ENCODE peak calls at places on chromosomes 4 and X, in ten cellular contexts. V, A, F, G, I, Z, N, M, K and B are unnamed samples.

GRCh38 chrX:152428089-152428488 is 23.0 kb downstream of the GABRA3 start:
- DNase-seq in V (no peak), A (no peak), F (no peak), G (no peak), I (no peak), Z (no peak), N (no peak), M (no peak), K (no peak), B (no peak)

GRCh38 chr4:93748943-93749342 is 79.6 kb upstream of the ATOH1 start:
- DNase-seq in V (no peak), A (no peak), F (no peak), G (no peak), I (no peak), Z (no peak), N (no peak), M (no peak), K (no peak), B (no peak)

GRCh38 chrX:101263766-101264165 is 27.4 kb downstream of the TAF7L start:
- DNase-seq in V (no peak), A (no peak), F (no peak), G (no peak), I (no peak), Z (no peak), N (no peak), M (no peak), K (no peak), B (no peak)

GRCh38 chr4:84338367-84338766 is 160.7 kb downstream of the NKX6-1 start:
- DNase-seq in V (no peak), A (no peak), F (no peak), G (no peak), I (no peak), Z (no peak), N (no peak), M (no peak), K (no peak), B (no peak)

GRCh38 chrX:109049903-109050302 is 313.5 kb upstream of the IRS4 start:
- DNase-seq in V (no peak), A (no peak), F (no peak), G (no peak), I (no peak), Z (no peak), N (no peak), M (no peak), K (no peak), B (no peak)

GRCh38 chr4:149638073-149638472 is 177.6 kb downstream of the IQCM start:
- DNase-seq in V (no peak), A (no peak), F (no peak), G (no peak), I (no peak), Z (no peak), N (no peak), M (no peak), K (no peak), B (no peak)

GRCh38 chr4:54255881-54256280 is 26.8 kb downstream of the PDGFRA start:
- DNase-seq in V (no peak), A (no peak), F (no peak), G (no peak), I (no peak), Z (no peak), N (no peak), M (no peak), K (no peak), B (no peak)

GRCh38 chr4:160423879-160424451 is 1321.1 kb downstream of the RAPGEF2 start:
- DNase-seq in V (no peak), A (no peak), F (peak), G (no peak), I (no peak), Z (peak), N (no peak), M (no peak), K (no peak), B (no peak)

GRCh38 chr4:164614999-164615398 is 138.9 kb upstream of the SMIM31 start:
- DNase-seq in V (no peak), A (no peak), F (no peak), G (no peak), I (no peak), Z (no peak), N (no peak), M (no peak), K (no peak), B (no peak)

GRCh38 chr4:113574636-113575103 is 186.9 kb downstream of the CAMK2D start:
- DNase-seq in V (no peak), A (no peak), F (no peak), G (no peak), I (no peak), Z (no peak), N (no peak), M (no peak), K (no peak), B (no peak)

GRCh38 chrX:54246866-54247265 is 63.8 kb upstream of the FAM120C start:
- DNase-seq in V (no peak), A (no peak), F (no peak), G (no peak), I (no peak), Z (no peak), N (no peak), M (no peak), K (no peak), B (no peak)

GRCh38 chrX:54248309-54248708 is 65.3 kb upstream of the FAM120C start:
- DNase-seq in V (no peak), A (no peak), F (peak), G (no peak), I (no peak), Z (peak), N (no peak), M (peak), K (peak), B (no peak)
- TF ChIP-seq CTCF in V (no peak), A (no peak), F (peak), G (peak), I (peak), Z (peak), N (no peak), M (no peak), K (peak), B (no peak)

DNA sequence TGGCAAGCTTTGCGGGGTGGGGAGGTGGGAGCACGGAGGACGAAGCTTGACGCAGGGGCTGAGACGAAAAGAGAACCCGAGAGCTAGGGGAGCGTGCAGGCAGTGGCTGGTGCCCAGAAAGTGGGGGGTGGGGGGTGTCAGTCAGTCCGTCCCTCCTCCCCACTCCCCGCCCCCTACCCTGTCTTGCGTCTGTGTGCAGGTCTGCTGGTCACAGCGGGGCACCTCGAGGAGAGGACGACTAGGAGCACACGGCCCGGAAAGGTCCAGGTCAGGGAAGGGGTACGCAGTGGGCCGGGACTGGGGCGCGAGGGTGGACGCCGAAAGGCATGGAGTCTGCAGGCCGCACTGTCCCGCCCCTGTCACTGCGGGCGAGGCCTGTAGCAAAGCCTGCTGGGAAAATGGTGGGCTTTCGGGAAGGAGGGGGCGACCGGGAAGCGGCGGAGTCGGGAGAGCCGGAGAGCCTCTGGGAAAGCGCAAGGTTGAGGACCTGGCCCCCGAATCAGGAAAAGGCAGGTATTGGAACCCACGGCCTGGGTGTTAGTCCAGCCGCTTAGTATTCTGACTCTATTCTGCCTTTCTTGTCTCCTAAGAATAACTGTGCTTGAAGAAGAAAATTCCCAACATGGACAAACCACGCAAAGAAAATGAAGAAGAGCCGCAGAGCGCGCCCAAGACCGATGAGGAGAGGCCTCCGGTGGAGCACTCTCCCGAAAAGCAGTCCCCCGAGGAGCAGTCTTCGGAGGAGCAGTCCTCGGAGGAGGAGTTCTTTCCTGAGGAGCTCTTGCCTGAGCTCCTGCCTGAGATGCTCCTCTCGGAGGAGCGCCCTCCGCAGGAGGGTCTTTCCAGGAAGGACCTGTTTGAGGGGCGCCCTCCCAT is 758 bp downstream of the TCEAL1 start:
- DNase-seq in V (peak), A (peak), F (peak), G (peak), I (peak), Z (peak), N (no peak), M (peak), K (peak), B (peak)
- TF ChIP-seq POLR2A in V (no peak), A (peak), F (peak), G (no peak), I (peak), Z (no peak), N (no peak), M (peak), K (no peak), B (no peak)

GRCh38 chr4:97457253-97457652 is 686.0 kb downstream of the STPG2 start:
- DNase-seq in V (no peak), A (no peak), F (no peak), G (no peak), I (no peak), Z (no peak), N (no peak), M (no peak), K (no peak), B (no peak)
- TF ChIP-seq CTCF in V (no peak), A (no peak), F (no peak), G (no peak), I (no peak), Z (no peak), N (no peak), M (no peak), K (no peak), B (no peak)

DNA sequence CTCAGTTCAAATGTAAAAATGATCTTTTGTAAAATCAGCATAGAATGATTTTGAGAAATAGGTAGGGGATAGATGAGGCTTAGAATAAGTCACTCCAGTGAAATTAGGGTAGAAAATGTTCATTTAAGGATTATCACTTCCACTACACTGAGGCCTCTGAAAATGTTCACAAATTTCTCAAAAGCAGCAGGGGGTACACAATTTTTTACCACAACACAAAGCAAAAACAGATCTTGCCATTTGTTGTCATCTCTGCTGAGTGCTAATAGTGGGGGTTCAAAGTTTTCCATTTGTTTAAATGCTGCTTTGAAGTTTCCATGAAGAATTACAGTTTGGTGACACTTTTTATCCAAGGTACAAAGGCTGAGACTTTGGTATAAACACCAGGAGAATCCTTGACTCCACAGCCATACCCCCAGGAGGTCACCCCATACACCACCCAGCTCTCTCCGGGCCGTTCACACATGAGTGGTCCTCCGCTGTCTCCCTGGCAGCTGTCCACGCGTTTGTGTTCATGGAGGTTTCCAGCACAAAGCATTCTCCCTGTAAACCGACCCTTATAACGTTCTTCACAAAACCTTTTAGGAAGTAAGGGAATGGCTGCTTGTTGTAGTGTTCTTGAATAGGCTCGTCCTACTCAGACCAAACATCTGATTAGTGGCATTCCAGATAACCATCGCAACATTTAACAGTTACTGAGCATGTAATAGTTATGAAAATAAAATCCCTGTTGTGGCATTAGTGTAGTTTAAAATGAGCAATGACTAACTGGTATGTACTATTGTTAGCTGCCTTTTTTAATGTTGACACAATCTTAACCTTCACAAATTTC is 71.0 kb downstream of the PRSS12 start:
- DNase-seq in V (no peak), A (no peak), F (no peak), G (no peak), I (peak), Z (peak), N (no peak), M (peak), K (peak), B (no peak)
- TF ChIP-seq POLR2A in V (no peak), A (no peak), F (no peak), G (no peak), I (peak), Z (no peak), N (no peak), M (peak), K (peak), B (no peak)

DNA sequence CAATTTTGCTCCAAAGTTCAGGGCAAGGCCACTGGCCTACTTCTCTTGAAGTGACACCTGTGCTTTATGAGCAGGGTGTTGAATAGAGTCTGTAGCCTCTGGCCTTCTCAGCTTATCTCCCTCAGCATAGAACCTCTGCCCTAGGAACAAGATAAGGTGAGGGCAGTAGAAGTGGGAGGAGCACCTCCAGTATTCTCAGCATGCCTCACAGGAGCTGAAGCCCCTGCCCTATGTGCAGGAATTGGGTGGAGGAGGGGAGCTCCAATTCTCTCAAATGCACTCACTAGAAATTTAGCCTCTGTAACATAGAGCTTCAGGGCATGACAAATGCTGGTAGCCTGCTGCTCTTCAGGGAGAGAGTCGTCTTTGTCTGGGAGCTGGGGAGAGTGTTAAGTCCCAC is 479.3 kb downstream of the IL1RAPL1 start:
- DNase-seq in V (no peak), A (no peak), F (no peak), G (no peak), I (no peak), Z (no peak), N (no peak), M (no peak), K (no peak), B (no peak)
- TF ChIP-seq CTCF in V (no peak), A (no peak), F (no peak), G (no peak), I (no peak), Z (no peak), N (no peak), M (no peak), K (no peak), B (no peak)